ENCODE peak calls at places on chromosome 20, in eight cellular contexts. R is HCT116, F is mesendoderm, J is upper lobe of left lung, K is astrocyte, G is stomach, Z is mucosa of descending colon, M is cardiac muscle cell. W is an unnamed sample. For H3K36me3 and H3K4me1, the result is how much of the 10 kb centered on the place peaks cover.

GRCh38 chr20:38305541-38305940 is 1.6 kb downstream of the BPI start:
- DNase-seq in R (no peak), M (no peak), K (no peak), Z (no peak), G (no peak), J (no peak), F (no peak), W (no peak)

GRCh38 chr20:33124994-33125393 is 43.0 kb upstream of the BPIFA2 start:
- DNase-seq in F (no peak), G (peak), K (no peak), M (no peak), J (no peak), Z (no peak), R (no peak), W (no peak)

GRCh38 chr20:53582574-53583351 is 10.9 kb downstream of the ZNF217 start:
- DNase-seq in G (peak), R (no peak), M (no peak), J (no peak), F (peak), Z (no peak), K (peak), W (peak)

GRCh38 chr20:61120595-61121515 is 131.2 kb upstream of the CDH4 start:
- DNase-seq in J (no peak), F (peak), K (peak), Z (peak), R (no peak), M (peak), G (no peak), W (no peak)

GRCh38 chr20:58746551-58747399 is 54.2 kb downstream of the NPEPL1 start:
- DNase-seq in F (no peak), Z (no peak), M (no peak), R (no peak), K (no peak), J (no peak), G (no peak), W (no peak)

GRCh38 chr20:10171864-10172751 is 46.5 kb upstream of the SNAP25 start:
- DNase-seq in J (peak), Z (peak), K (peak), G (peak), R (no peak), M (peak), F (peak), W (no peak)

GRCh38 chr20:4972506-4973251 is 28.6 kb downstream of the SLC23A2 start:
- DNase-seq in G (no peak), R (no peak), Z (no peak), K (no peak), M (no peak), F (no peak), J (no peak), W (no peak)

GRCh38 chr20:45109634-45110033 is 5.3 kb downstream of the WFDC5 start:
- DNase-seq in F (no peak), J (no peak), K (no peak), M (no peak), R (no peak), G (no peak), Z (no peak), W (peak)

GRCh38 chr20:54172856-54173652 is 732 bp downstream of the CYP24A1 start:
- DNase-seq in M (peak), K (peak), F (peak), Z (peak), R (no peak), J (peak), G (no peak), W (no peak)

GRCh38 chr20:19544684-19545083 is 213.4 kb upstream of the RIN2 start:
- DNase-seq in M (no peak), G (no peak), F (no peak), J (no peak), R (no peak), Z (no peak), K (no peak), W (no peak)

GRCh38 chr20:36676701-36677421 is 30.9 kb upstream of the SLA2 start:
- DNase-seq in G (no peak), F (peak), J (peak), R (peak), M (peak), K (no peak), Z (no peak), W (no peak)

GRCh38 chr20:43096471-43096870 is 93.2 kb downstream of the PTPRT start:
- DNase-seq in F (peak), G (no peak), M (peak), J (peak), R (no peak), K (no peak), Z (no peak), W (no peak)

GRCh38 chr20:9609892-9610502 is 95.6 kb downstream of the LAMP5 start:
- DNase-seq in Z (peak), M (peak), J (no peak), G (peak), F (peak), K (peak), R (peak), W (peak)

GRCh38 chr20:62311832-62312661 is 9.2 kb downstream of the ADRM1 start:
- DNase-seq in K (no peak), R (no peak), F (no peak), M (no peak), J (peak), G (no peak), Z (no peak), W (no peak)

GRCh38 chr20:62311150-62311549 is 8.4 kb downstream of the ADRM1 start:
- DNase-seq in M (no peak), K (no peak), R (no peak), J (no peak), F (no peak), G (no peak), Z (no peak), W (no peak)

GRCh38 chr20:62309947-62310756 is 7.4 kb downstream of the ADRM1 start:
- DNase-seq in Z (no peak), J (peak), F (no peak), K (no peak), M (no peak), G (no peak), R (no peak), W (no peak)

GRCh38 chr20:62309198-62309944 is 6.6 kb downstream of the ADRM1 start:
- DNase-seq in K (no peak), J (peak), R (no peak), G (no peak), Z (no peak), M (no peak), F (no peak), W (no peak)

DNA sequence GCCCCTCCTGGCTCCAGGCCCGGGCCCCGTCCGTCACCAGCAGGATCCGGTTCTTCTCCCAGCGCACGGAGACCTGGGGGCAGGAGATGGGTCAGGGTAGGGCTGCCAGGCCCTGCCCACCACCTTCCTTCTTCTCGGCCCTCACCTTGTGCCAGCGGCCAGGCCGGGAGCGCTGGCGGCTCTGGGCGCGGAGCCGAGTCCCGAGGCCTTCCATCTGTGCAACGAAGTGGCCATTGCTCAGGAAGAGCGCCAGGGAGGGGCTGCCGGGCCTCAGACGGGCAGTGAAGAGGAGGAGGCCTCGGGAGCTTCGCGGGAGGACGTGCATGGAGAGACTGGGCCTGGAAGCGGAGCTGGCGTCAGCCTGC is 7.9 kb downstream of the ADRM1 start:
- DNase-seq in Z (no peak), G (no peak), M (no peak), K (no peak), F (no peak), R (no peak), J (peak), W (no peak)
- H3K36me3 ChIP-seq in Z (under half), G (half or more), M (half or more), K (under half), F (under half), R (under half), J (half or more), W (under half)

DNA sequence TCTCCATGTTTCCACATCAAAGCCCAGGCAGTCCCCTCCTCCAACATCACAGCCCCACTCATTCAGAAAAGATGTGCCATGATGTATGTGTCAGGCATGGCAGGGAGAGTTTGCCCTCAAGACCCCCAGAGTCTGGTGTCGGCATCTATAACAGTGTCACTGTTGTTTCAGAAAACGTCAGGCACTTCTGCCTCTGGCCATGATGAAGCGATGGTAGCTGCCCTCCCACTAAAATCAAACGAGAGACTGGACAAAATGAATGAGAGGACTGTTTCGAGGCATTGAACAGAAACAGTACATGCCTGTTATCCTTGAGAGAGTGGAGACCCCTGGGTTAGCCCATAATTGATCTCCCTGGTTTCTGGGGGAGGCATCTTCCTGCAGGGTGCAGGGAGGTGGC is 144.6 kb downstream of the SYCP2 start:
- DNase-seq in J (no peak), G (no peak), K (no peak), R (no peak), Z (no peak), M (no peak), F (no peak), W (no peak)
- H3K4me3 ChIP-seq in J (no peak), G (no peak), K (no peak), R (no peak), Z (no peak), M (no peak), F (no peak), W (no peak)

DNA sequence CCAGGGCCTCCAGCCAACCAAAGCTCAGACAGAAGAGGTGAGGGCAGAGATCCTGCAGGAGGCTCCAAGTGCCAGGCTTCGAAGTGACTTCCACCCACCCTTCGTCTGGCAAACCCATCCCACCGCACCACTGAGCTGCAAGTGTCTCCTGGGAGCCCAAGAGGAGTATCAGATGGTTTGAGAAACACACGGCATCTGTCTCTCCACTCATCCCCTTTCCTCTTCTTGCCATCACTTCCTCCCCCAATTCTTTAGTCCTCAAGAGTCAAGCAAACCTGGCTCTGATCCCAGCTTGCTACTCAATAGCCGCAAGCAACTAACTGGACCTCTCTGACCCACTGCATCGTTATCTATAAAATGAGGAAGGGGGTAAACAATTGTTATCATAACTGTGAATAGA is 142.1 kb downstream of the BMP7 start:
- DNase-seq in M (no peak), K (no peak), F (no peak), Z (no peak), G (no peak), J (no peak), R (no peak), W (no peak)
- H3K4me1 ChIP-seq in M (under half), K (under half), F (under half), Z (under half), G (under half), J (under half), R (under half), W (under half)

DNA sequence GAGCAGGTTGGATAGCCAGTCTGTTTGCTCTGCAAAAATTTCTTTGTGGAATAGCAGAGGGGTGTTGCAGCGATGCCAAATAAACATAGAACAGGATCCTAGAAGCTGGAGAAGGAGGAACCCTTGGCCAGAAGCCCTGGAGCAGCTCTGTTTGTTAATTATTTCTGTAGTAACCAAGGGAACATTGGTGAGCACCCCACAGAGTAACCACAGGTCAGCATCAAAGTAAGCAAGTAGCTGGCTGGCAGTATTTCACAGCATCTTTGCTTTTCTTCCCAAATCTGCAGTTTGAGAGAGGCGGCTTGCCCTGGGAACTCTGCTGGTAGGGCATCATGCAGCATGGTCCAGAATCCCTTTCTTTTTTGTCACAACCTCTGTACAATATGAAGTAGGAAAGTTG is 12.7 kb upstream of the APMAP start:
- DNase-seq in J (no peak), F (no peak), K (no peak), Z (no peak), M (no peak), G (peak), R (no peak), W (no peak)
- H3K36me3 ChIP-seq in J (under half), F (under half), K (under half), Z (under half), M (under half), G (half or more), R (under half), W (under half)

GRCh38 chr20:49785851-49786174 is 26.8 kb upstream of the SLC9A8 start:
- DNase-seq in K (no peak), Z (peak), F (no peak), M (no peak), G (no peak), R (no peak), J (no peak), W (no peak)
- H3K4me3 ChIP-seq in K (no peak), Z (no peak), F (no peak), M (no peak), G (no peak), R (no peak), J (no peak), W (no peak)

GRCh38 chr20:49030954-49031619 is 15.0 kb upstream of the CSE1L start:
- DNase-seq in M (no peak), F (no peak), R (no peak), Z (no peak), G (no peak), K (no peak), J (no peak), W (no peak)

GRCh38 chr20:49034070-49034732 is 11.9 kb upstream of the CSE1L start:
- DNase-seq in J (no peak), G (no peak), Z (no peak), F (no peak), K (no peak), R (no peak), M (no peak), W (no peak)

GRCh38 chr20:49028684-49029083 is 17.4 kb upstream of the CSE1L start:
- DNase-seq in J (no peak), R (no peak), K (peak), M (peak), G (no peak), F (peak), Z (no peak), W (no peak)

GRCh38 chr20:49029203-49029602 is 16.9 kb upstream of the CSE1L start:
- DNase-seq in R (no peak), M (no peak), K (peak), F (no peak), Z (no peak), J (no peak), G (no peak), W (no peak)

GRCh38 chr20:49032455-49032854 is 13.7 kb upstream of the CSE1L start:
- DNase-seq in J (no peak), R (no peak), M (no peak), K (no peak), G (no peak), F (no peak), Z (no peak), W (no peak)
- H3K4me1 ChIP-seq in J (under half), R (under half), M (under half), K (under half), G (under half), F (under half), Z (under half), W (under half)

GRCh38 chr20:47227119-47227518 is 129.4 kb downstream of the ZMYND8 start:
- DNase-seq in M (no peak), G (no peak), K (no peak), Z (no peak), J (no peak), F (no peak), R (no peak), W (no peak)
- H3K36me3 ChIP-seq in M (under half), G (half or more), K (under half), Z (under half), J (half or more), F (under half), R (under half), W (under half)

GRCh38 chr20:23049933-23050838 is 714 bp upstream of the THBD start:
- DNase-seq in F (peak), Z (peak), M (peak), G (peak), R (no peak), K (peak), J (peak), W (no peak)
- H3K4me3 ChIP-seq in F (no peak), Z (no peak), M (peak), G (peak), R (peak), K (peak), J (peak), W (no peak)

DNA sequence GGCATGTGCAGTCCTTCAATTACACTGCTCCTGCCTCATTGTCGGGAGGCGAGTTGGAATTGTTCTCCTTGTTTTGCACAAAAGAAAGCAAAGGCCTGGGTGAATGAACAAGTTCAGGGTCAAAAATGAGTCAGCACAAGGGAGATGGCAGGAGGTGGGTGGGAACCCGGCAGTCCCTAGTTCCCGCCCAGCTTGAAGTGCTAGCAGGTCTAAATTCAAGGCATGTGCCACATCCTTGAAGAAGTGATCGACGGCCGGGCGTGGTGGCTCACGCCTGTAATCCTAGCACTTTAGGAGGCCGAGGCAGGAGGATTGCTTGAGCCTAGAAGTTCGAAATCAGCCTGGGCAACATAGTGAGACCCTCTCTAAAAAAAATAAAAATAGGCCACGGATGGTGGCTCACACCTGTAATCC is 34.3 kb upstream of the PTPN1 start:
- DNase-seq in J (no peak), R (no peak), K (peak), Z (peak), G (peak), F (no peak), M (no peak), W (no peak)
- H3K4me1 ChIP-seq in J (under half), R (under half), K (under half), Z (under half), G (under half), F (under half), M (under half), W (under half)

DNA sequence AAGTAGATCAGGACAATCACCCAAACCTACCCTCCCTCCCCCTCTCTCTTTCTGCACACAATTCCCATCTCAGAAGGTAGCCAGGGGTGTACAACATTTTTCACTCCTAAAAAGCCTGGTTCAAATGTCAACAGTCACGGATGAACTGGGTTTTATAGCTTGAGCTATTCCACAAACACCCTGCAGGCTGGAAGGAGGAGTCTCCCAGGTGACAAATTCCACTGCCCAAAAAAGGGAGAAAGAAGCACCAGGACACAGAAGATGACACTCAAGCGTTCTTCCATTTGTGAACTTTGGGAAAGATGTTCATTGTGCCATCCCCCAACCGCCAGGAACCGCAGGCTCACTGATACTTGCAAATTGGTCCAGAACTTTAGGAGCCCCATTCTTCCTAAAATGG is 111.5 kb upstream of the NFATC2 start:
- DNase-seq in Z (no peak), R (no peak), K (no peak), M (no peak), G (no peak), F (peak), J (no peak), W (no peak)
- H3K36me3 ChIP-seq in Z (under half), R (under half), K (under half), M (under half), G (half or more), F (under half), J (under half), W (under half)

W was measured in CD8-positive, alpha-beta T cell.